ENCODE peak calls at places on chromosomes 4 and X, in four cellular contexts. P is SK-N-SH, N is Right ventricle myocardium superior, D is fibroblast of lung. G is an unnamed sample.

GRCh38 chr4:41406051-41406516 is 131.9 kb upstream of the LIMCH1 start:
- DNase-seq in P (no peak), N (no peak), D (no peak), G (no peak)

GRCh38 chr4:176377705-176378302 is 58.0 kb downstream of the SPCS3 start:
- DNase-seq in P (peak; percentile 5), N (no peak), D (peak; percentile 33), G (peak; percentile 34)

GRCh38 chr4:100539706-100540105 is 21.9 kb upstream of the EMCN start:
- DNase-seq in P (no peak), N (no peak), D (no peak), G (no peak)

GRCh38 chr4:22485751-22486150 is 30.1 kb downstream of the ADGRA3 start:
- DNase-seq in P (peak; percentile 19), N (no peak), D (peak; percentile 90), G (peak; percentile 78)

GRCh38 chrX:38561951-38562719 is 793 bp downstream of the TSPAN7 start:
- DNase-seq in P (peak; percentile 54), N (peak; percentile 37), D (no peak), G (no peak)

GRCh38 chrX:136204571-136204970 is 46.6 kb downstream of the MAP7D3 start:
- DNase-seq in P (no peak), N (no peak), D (peak; percentile 66), G (peak; percentile 58)

GRCh38 chr4:186204103-186204559 is 12.8 kb downstream of the CYP4V2 start:
- DNase-seq in P (peak; percentile 61), N (no peak), D (peak; percentile 32), G (no peak)

GRCh38 chr4:118865091-118865708 is 23.5 kb upstream of the SYNPO2 start:
- DNase-seq in P (peak; percentile 62), N (no peak), D (peak; percentile 66), G (peak; percentile 59)

GRCh38 chr4:184697956-184698355 is 35.9 kb downstream of the CENPU start:
- DNase-seq in P (no peak), N (no peak), D (no peak), G (no peak)

GRCh38 chr4:54663181-54663580 is 5.4 kb downstream of the KIT start:
- DNase-seq in P (no peak), N (no peak), D (no peak), G (no peak)